ENCODE peak calls at places on chromosomes 5 and 9, in four cellular contexts. V is neural progenitor cell; F is CD8-positive, alpha-beta memory T cell; E is brain microvascular endothelial cell. R is an unnamed sample.

GRCh38 chr9:98081477-98082219 is 25.1 kb downstream of the NANS start:
- DNase-seq in E (no peak), F (no peak), V (no peak), R (no peak)

GRCh38 chr5:170477906-170478305 is 25.9 kb upstream of the KCNIP1 start:
- DNase-seq in E (no peak), F (no peak), V (no peak), R (peak)

GRCh38 chr9:36036780-36037579 is at the start of gene RECK:
- DNase-seq in V (peak), F (peak), E (peak), R (peak)

GRCh38 chr5:95866431-95867063 is 44.0 kb upstream of the GLRX start:
- DNase-seq in E (no peak), V (no peak), F (no peak), R (no peak)

GRCh38 chr9:137750563-137750962 is 127.0 kb upstream of the CACNA1B start:
- DNase-seq in V (peak), E (no peak), F (no peak), R (no peak)

GRCh38 chr9:108207611-108208051 is 648.2 kb downstream of the ACTL7B start:
- DNase-seq in F (no peak), V (no peak), E (no peak), R (no peak)

GRCh38 chr9:35000535-35001284 is 11.2 kb downstream of the DNAJB5 start:
- DNase-seq in E (no peak), V (no peak), F (no peak), R (peak)

GRCh38 chr9:125763373-125763772 is 16.2 kb downstream of the PBX3 start:
- DNase-seq in V (peak), E (no peak), F (no peak), R (no peak)

GRCh38 chr9:126805546-126806262 is 864 bp downstream of the ZBTB43 start:
- DNase-seq in F (peak), V (peak), E (peak), R (no peak)

GRCh38 chr5:127002390-127002789 is 28.0 kb downstream of the MARCHF3 start:
- DNase-seq in V (no peak), E (peak), F (no peak), R (no peak)

R was measured in H7.